ENCODE peak calls at places on chromosomes 6 and 20, in eight cellular contexts. One of them, this sample, is unnamed.

GRCh38 chr6:110317646-110318045 is 40.5 kb downstream of the METTL24 start:
- DNase-seq in IMR-90: no peak
- DNase-seq in RWPE1: no peak
- DNase-seq in nephron progenitor cell: no peak
- DNase-seq in AG10803: no peak
- DNase-seq in ovary: no peak
- DNase-seq in astrocyte: no peak
- DNase-seq in SK-N-SH: no peak
- DNase-seq in this sample: no peak

GRCh38 chr20:20369353-20370086 is 1.6 kb downstream of the INSM1 start:
- DNase-seq in IMR-90: no peak
- DNase-seq in RWPE1: no peak
- DNase-seq in nephron progenitor cell: peak
- DNase-seq in AG10803: no peak
- DNase-seq in ovary: no peak
- DNase-seq in astrocyte: no peak
- DNase-seq in SK-N-SH: peak
- DNase-seq in this sample: no peak

GRCh38 chr6:145278163-145278807 is 457.0 kb downstream of the EPM2A start:
- DNase-seq in IMR-90: peak
- DNase-seq in RWPE1: no peak
- DNase-seq in nephron progenitor cell: no peak
- DNase-seq in AG10803: peak
- DNase-seq in ovary: no peak
- DNase-seq in astrocyte: peak
- DNase-seq in SK-N-SH: no peak
- DNase-seq in this sample: peak

GRCh38 chr6:132220800-132221199 is 180.5 kb downstream of the MOXD1 start:
- DNase-seq in IMR-90: no peak
- DNase-seq in RWPE1: no peak
- DNase-seq in nephron progenitor cell: no peak
- DNase-seq in AG10803: no peak
- DNase-seq in ovary: no peak
- DNase-seq in astrocyte: no peak
- DNase-seq in SK-N-SH: no peak
- DNase-seq in this sample: no peak

GRCh38 chr20:62553838-62554161 is 78.0 kb upstream of the GATA5 start:
- DNase-seq in IMR-90: no peak
- DNase-seq in RWPE1: no peak
- DNase-seq in nephron progenitor cell: no peak
- DNase-seq in AG10803: no peak
- DNase-seq in ovary: no peak
- DNase-seq in astrocyte: no peak
- DNase-seq in SK-N-SH: no peak
- DNase-seq in this sample: no peak

GRCh38 chr6:84118191-84118590 is 84.6 kb downstream of the MRAP2 start:
- DNase-seq in IMR-90: no peak
- DNase-seq in RWPE1: no peak
- DNase-seq in nephron progenitor cell: no peak
- DNase-seq in AG10803: no peak
- DNase-seq in ovary: no peak
- DNase-seq in astrocyte: no peak
- DNase-seq in SK-N-SH: no peak
- DNase-seq in this sample: no peak

GRCh38 chr6:2990179-2990931 is 9.3 kb upstream of the NQO2 start:
- DNase-seq in IMR-90: no peak
- DNase-seq in RWPE1: no peak
- DNase-seq in nephron progenitor cell: no peak
- DNase-seq in AG10803: peak
- DNase-seq in ovary: peak
- DNase-seq in astrocyte: peak
- DNase-seq in SK-N-SH: no peak
- DNase-seq in this sample: no peak

GRCh38 chr6:149043476-149044130 is 273.9 kb upstream of the TAB2 start:
- DNase-seq in IMR-90: no peak
- DNase-seq in RWPE1: no peak
- DNase-seq in nephron progenitor cell: peak
- DNase-seq in AG10803: no peak
- DNase-seq in ovary: no peak
- DNase-seq in astrocyte: no peak
- DNase-seq in SK-N-SH: peak
- DNase-seq in this sample: peak

GRCh38 chr6:158654498-158654897 is 4.6 kb downstream of the SYTL3 start:
- DNase-seq in IMR-90: peak
- DNase-seq in RWPE1: no peak
- DNase-seq in nephron progenitor cell: no peak
- DNase-seq in AG10803: peak
- DNase-seq in ovary: peak
- DNase-seq in astrocyte: peak
- DNase-seq in SK-N-SH: peak
- DNase-seq in this sample: peak

GRCh38 chr6:167750956-167751358 is 75.8 kb upstream of the AFDN start:
- DNase-seq in IMR-90: no peak
- DNase-seq in RWPE1: peak
- DNase-seq in nephron progenitor cell: no peak
- DNase-seq in AG10803: no peak
- DNase-seq in ovary: peak
- DNase-seq in astrocyte: no peak
- DNase-seq in SK-N-SH: no peak
- DNase-seq in this sample: no peak

GRCh38 chr6:53151676-53152075 is 3.0 kb upstream of the GCM1 start:
- DNase-seq in IMR-90: no peak
- DNase-seq in RWPE1: no peak
- DNase-seq in nephron progenitor cell: no peak
- DNase-seq in AG10803: no peak
- DNase-seq in ovary: no peak
- DNase-seq in astrocyte: no peak
- DNase-seq in SK-N-SH: no peak
- DNase-seq in this sample: no peak

GRCh38 chr20:48092596-48093280 is 307.5 kb upstream of the SULF2 start:
- DNase-seq in IMR-90: no peak
- DNase-seq in RWPE1: no peak
- DNase-seq in nephron progenitor cell: peak
- DNase-seq in AG10803: no peak
- DNase-seq in ovary: no peak
- DNase-seq in astrocyte: peak
- DNase-seq in SK-N-SH: no peak
- DNase-seq in this sample: no peak

GRCh38 chr6:133241901-133242760 is 974 bp downstream of the EYA4 start:
- DNase-seq in IMR-90: peak
- DNase-seq in RWPE1: no peak
- DNase-seq in nephron progenitor cell: peak
- DNase-seq in AG10803: no peak
- DNase-seq in ovary: peak
- DNase-seq in astrocyte: peak
- DNase-seq in SK-N-SH: peak
- DNase-seq in this sample: no peak

GRCh38 chr20:51680067-51680749 is 88.0 kb downstream of the ATP9A start:
- DNase-seq in IMR-90: no peak
- DNase-seq in RWPE1: no peak
- DNase-seq in nephron progenitor cell: no peak
- DNase-seq in AG10803: no peak
- DNase-seq in ovary: no peak
- DNase-seq in astrocyte: no peak
- DNase-seq in SK-N-SH: peak
- DNase-seq in this sample: no peak

GRCh38 chr20:51679254-51679921 is 88.8 kb downstream of the ATP9A start:
- DNase-seq in IMR-90: no peak
- DNase-seq in RWPE1: no peak
- DNase-seq in nephron progenitor cell: no peak
- DNase-seq in AG10803: no peak
- DNase-seq in ovary: peak
- DNase-seq in astrocyte: no peak
- DNase-seq in SK-N-SH: no peak
- DNase-seq in this sample: no peak

GRCh38 chr20:51678041-51678697 is 90.0 kb downstream of the ATP9A start:
- DNase-seq in IMR-90: no peak
- DNase-seq in RWPE1: no peak
- DNase-seq in nephron progenitor cell: peak
- DNase-seq in AG10803: peak
- DNase-seq in ovary: peak
- DNase-seq in astrocyte: peak
- DNase-seq in SK-N-SH: peak
- DNase-seq in this sample: no peak
- TF ChIP-seq CTCF in IMR-90: no peak
- TF ChIP-seq CTCF in RWPE1: no peak
- TF ChIP-seq CTCF in nephron progenitor cell: no peak
- TF ChIP-seq CTCF in AG10803: peak
- TF ChIP-seq CTCF in ovary: no peak
- TF ChIP-seq CTCF in astrocyte: no peak
- TF ChIP-seq CTCF in SK-N-SH: no peak
- TF ChIP-seq CTCF in this sample: peak

DNA sequence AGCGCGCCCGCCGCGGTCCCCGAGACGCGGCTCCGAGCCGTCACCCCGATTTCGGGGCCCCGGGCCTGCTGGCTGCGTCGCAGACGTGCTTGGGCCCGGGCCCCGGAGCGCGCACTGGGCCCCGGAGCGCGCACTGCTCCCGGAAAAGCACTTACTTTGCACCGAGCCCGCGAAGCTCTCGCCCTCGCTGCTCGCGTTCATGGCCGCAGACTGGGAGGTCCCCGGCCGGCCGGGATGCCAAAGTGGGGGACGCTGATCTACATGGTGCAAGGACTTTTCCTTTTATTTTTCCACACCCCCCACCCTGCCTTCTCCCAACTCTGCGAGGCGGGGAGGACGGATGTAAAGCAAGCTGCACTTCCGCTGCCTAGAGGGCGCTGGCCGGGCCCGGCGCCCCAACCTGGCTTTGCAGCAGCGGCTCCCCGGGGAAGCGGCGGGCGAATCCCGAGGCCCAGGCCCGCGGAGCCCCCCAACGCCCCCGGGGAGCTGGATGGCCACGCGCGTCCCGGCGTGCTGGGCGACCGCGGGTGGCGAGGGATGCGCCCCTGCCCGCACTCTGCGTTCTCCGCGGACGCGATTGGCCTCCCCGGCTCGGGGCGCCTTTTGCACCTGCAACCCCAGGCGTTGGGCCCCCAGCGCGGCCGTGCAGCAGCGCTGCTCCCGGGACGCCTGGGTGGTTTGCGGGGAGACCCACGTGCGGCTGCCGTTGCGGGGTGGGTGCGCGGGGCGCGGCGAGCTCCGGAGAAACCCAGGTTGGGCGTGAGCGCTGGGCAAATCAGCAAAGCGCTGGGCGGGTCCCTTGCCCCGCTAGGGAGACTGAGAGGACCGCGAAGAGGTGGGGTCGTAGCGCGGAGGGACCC is at the start of gene ZFP64:
- DNase-seq in IMR-90: peak
- DNase-seq in RWPE1: peak
- DNase-seq in nephron progenitor cell: peak
- DNase-seq in AG10803: peak
- DNase-seq in ovary: peak
- DNase-seq in astrocyte: peak
- DNase-seq in SK-N-SH: peak
- DNase-seq in this sample: peak
- TF ChIP-seq CTCF in IMR-90: peak
- TF ChIP-seq CTCF in RWPE1: peak
- TF ChIP-seq CTCF in nephron progenitor cell: peak
- TF ChIP-seq CTCF in AG10803: peak
- TF ChIP-seq CTCF in ovary: peak
- TF ChIP-seq CTCF in astrocyte: peak
- TF ChIP-seq CTCF in SK-N-SH: peak
- TF ChIP-seq CTCF in this sample: peak

DNA sequence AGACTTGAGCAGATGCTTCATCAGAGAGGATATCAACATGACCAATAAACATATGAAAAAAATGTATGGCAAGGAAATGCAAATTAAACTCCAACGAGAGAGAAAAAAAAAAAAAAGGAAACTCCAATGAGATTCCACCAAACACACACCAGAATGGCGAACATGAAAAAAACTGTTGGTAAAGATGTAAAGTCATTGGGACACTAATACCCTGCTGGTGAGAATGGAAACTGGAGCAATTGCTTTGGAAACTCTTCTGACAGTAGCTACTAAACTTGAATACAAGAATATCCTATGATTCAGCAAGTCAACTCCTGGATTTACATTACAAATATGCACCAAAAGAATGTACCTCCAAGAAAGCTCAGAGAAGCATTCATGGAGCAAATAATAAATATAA is 260.7 kb upstream of the ECI2 start:
- DNase-seq in IMR-90: peak
- DNase-seq in RWPE1: no peak
- DNase-seq in nephron progenitor cell: no peak
- DNase-seq in AG10803: no peak
- DNase-seq in ovary: no peak
- DNase-seq in astrocyte: no peak
- DNase-seq in SK-N-SH: no peak
- DNase-seq in this sample: peak
- TF ChIP-seq CTCF in IMR-90: peak
- TF ChIP-seq CTCF in RWPE1: no peak
- TF ChIP-seq CTCF in nephron progenitor cell: no peak
- TF ChIP-seq CTCF in AG10803: no peak
- TF ChIP-seq CTCF in ovary: no peak
- TF ChIP-seq CTCF in astrocyte: peak
- TF ChIP-seq CTCF in SK-N-SH: no peak
- TF ChIP-seq CTCF in this sample: peak

GRCh38 chr6:156852147-156852857 is 75.1 kb downstream of the ARID1B start:
- DNase-seq in IMR-90: no peak
- DNase-seq in RWPE1: no peak
- DNase-seq in nephron progenitor cell: no peak
- DNase-seq in AG10803: no peak
- DNase-seq in ovary: no peak
- DNase-seq in astrocyte: no peak
- DNase-seq in SK-N-SH: no peak
- DNase-seq in this sample: no peak
- TF ChIP-seq CTCF in IMR-90: no peak
- TF ChIP-seq CTCF in RWPE1: no peak
- TF ChIP-seq CTCF in nephron progenitor cell: no peak
- TF ChIP-seq CTCF in AG10803: no peak
- TF ChIP-seq CTCF in ovary: no peak
- TF ChIP-seq CTCF in astrocyte: no peak
- TF ChIP-seq CTCF in SK-N-SH: no peak
- TF ChIP-seq CTCF in this sample: no peak

DNA sequence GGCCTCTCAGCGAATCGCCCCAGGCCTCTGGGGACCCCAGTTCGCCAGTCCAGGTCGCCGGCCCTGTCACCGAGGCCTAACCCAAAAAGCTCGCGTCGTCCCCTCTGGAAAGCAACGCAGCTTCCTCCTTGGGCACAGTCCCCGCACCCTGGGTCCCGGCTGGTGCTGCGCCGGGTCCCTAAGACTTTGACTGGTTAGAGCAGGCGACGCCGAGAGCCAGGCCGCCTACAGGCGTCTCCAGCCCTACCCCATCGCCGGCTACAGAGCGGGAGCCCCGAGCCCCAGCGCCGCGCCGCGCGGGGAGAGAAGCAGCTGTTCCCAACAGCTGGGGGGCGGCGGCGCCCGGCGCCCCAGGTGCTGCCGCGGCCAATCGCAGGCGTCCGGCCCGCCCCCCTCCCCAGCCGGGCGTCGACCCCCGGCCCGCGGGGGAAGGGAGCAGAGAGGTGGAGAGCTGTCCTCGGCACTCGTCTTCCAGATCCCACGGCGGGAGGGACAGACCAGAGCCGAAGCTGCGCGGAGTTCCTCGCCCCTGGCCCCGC is 540 bp upstream of the RBM24 start:
- DNase-seq in IMR-90: no peak
- DNase-seq in RWPE1: no peak
- DNase-seq in nephron progenitor cell: peak
- DNase-seq in AG10803: peak
- DNase-seq in ovary: peak
- DNase-seq in astrocyte: no peak
- DNase-seq in SK-N-SH: peak
- DNase-seq in this sample: peak
- TF ChIP-seq CTCF in IMR-90: no peak
- TF ChIP-seq CTCF in RWPE1: no peak
- TF ChIP-seq CTCF in nephron progenitor cell: no peak
- TF ChIP-seq CTCF in AG10803: peak
- TF ChIP-seq CTCF in ovary: no peak
- TF ChIP-seq CTCF in astrocyte: no peak
- TF ChIP-seq CTCF in SK-N-SH: no peak
- TF ChIP-seq CTCF in this sample: peak

GRCh38 chr6:79810153-79810806 is 137.1 kb downstream of the ELOVL4 start:
- DNase-seq in IMR-90: no peak
- DNase-seq in RWPE1: no peak
- DNase-seq in nephron progenitor cell: peak
- DNase-seq in AG10803: peak
- DNase-seq in ovary: no peak
- DNase-seq in astrocyte: no peak
- DNase-seq in SK-N-SH: peak
- DNase-seq in this sample: no peak
- TF ChIP-seq CTCF in IMR-90: no peak
- TF ChIP-seq CTCF in RWPE1: no peak
- TF ChIP-seq CTCF in nephron progenitor cell: no peak
- TF ChIP-seq CTCF in AG10803: no peak
- TF ChIP-seq CTCF in ovary: no peak
- TF ChIP-seq CTCF in astrocyte: no peak
- TF ChIP-seq CTCF in SK-N-SH: no peak
- TF ChIP-seq CTCF in this sample: no peak